ENCODE peak calls at places on chromosome 22, in nine cellular contexts. Z is dermis blood vessel endothelial cell; I is MCF 10A; S is renal cortical epithelial cell; A is germinal center; F is left colon; O is DMS153; L is stimulated activated CD4-positive, alpha-beta T cell treated with anti-CD3 and anti-CD28 coated beads, Interleukin-1b, Interleukin-23, amount 100 ng/mL, for 4 hours; B is hypothalamus. Y is an unnamed sample.

GRCh38 chr22:26648011-26648497 is 9.3 kb upstream of the MIAT start:
- DNase-seq in I (no peak), O (peak; percentile 97), B (no peak), S (no peak), A (no peak), Z (no peak), F (no peak), L (no peak), Y (peak; percentile 82)

GRCh38 chr22:36334838-36335603 is 52.7 kb downstream of the MYH9 start:
- DNase-seq in A (no peak), F (no peak), Z (peak; percentile 57), L (no peak), B (no peak), O (no peak), I (no peak), S (no peak), Y (no peak)

GRCh38 chr22:16965560-16965959 is 42.5 kb downstream of the GAB4 start:
- DNase-seq in L (no peak), F (no peak), B (no peak), I (no peak), A (peak; percentile 0), O (no peak), Z (no peak), S (no peak), Y (no peak)

GRCh38 chr22:23119492-23120414 is 22.0 kb downstream of the RSPH14 start:
- DNase-seq in F (no peak), L (peak; percentile 36), O (no peak), I (no peak), Z (peak; percentile 57), B (no peak), S (no peak), A (peak; percentile 50), Y (no peak)

GRCh38 chr22:44154431-44154942 is 26.2 kb upstream of the PARVG start:
- DNase-seq in O (no peak), Z (no peak), S (peak; percentile 78), I (no peak), F (no peak), L (no peak), A (no peak), B (no peak), Y (no peak)

GRCh38 chr22:37665487-37665886 is 7.0 kb downstream of the PDXP start:
- DNase-seq in S (no peak), O (no peak), A (no peak), Z (no peak), B (no peak), L (no peak), I (no peak), F (no peak), Y (no peak)

GRCh38 chr22:31277741-31278642 is 14.3 kb downstream of the PIK3IP1 start:
- DNase-seq in A (no peak), B (no peak), F (no peak), O (no peak), L (no peak), S (no peak), I (no peak), Z (no peak), Y (peak; percentile 59)

GRCh38 chr22:23713696-23714595 is 23.1 kb downstream of the RGL4 start:
- DNase-seq in F (no peak), L (no peak), B (no peak), S (no peak), I (no peak), O (no peak), Z (no peak), A (no peak), Y (peak; percentile 50)

GRCh38 chr22:38638734-38639133 is 17.5 kb downstream of the FAM227A start:
- DNase-seq in A (no peak), L (no peak), S (peak; percentile 26), F (no peak), I (no peak), O (no peak), B (no peak), Z (no peak), Y (no peak)